ENCODE peak calls at places on chromosomes 11 and 22, in four cellular contexts. One of them, this sample, is unnamed.
A peak's percentile ranks its signal among the peaks of the same experiment; 100 is the strongest.

GRCh38 chr11:12516387-12517110 is 139.2 kb downstream of the PARVA start:
- DNase-seq in T-helper 2 cell: no peak
- DNase-seq in brain microvascular endothelial cell: no peak
- DNase-seq in astrocyte of the hippocampus: no peak
- DNase-seq in this sample: no peak

GRCh38 chr11:23201936-23202522 is 341.8 kb upstream of the CCDC179 start:
- DNase-seq in brain microvascular endothelial cell: no peak
- DNase-seq in T-helper 2 cell: no peak
- DNase-seq in astrocyte of the hippocampus: no peak
- DNase-seq in this sample: no peak

GRCh38 chr11:126100681-126101080 is 38.0 kb upstream of the CDON start:
- DNase-seq in T-helper 2 cell: no peak
- DNase-seq in astrocyte of the hippocampus: no peak
- DNase-seq in brain microvascular endothelial cell: no peak
- DNase-seq in this sample: no peak

GRCh38 chr11:120918257-120918656 is 105.6 kb upstream of the TBCEL start:
- DNase-seq in T-helper 2 cell: no peak
- DNase-seq in astrocyte of the hippocampus: no peak
- DNase-seq in brain microvascular endothelial cell: no peak
- DNase-seq in this sample: no peak

GRCh38 chr11:21465203-21465602 is 727.7 kb upstream of the ANO5 start:
- DNase-seq in T-helper 2 cell: no peak
- DNase-seq in brain microvascular endothelial cell: no peak
- DNase-seq in astrocyte of the hippocampus: no peak
- DNase-seq in this sample: no peak

GRCh38 chr11:34840736-34841386 is 75.3 kb downstream of the APIP start:
- DNase-seq in astrocyte of the hippocampus: peak; percentile 12
- DNase-seq in brain microvascular endothelial cell: no peak
- DNase-seq in T-helper 2 cell: peak; percentile 48
- DNase-seq in this sample: peak; percentile 13

GRCh38 chr22:26751217-26751616 is 93.8 kb downstream of the MIAT start:
- DNase-seq in astrocyte of the hippocampus: peak; percentile 73
- DNase-seq in T-helper 2 cell: no peak
- DNase-seq in brain microvascular endothelial cell: no peak
- DNase-seq in this sample: no peak

GRCh38 chr11:102390667-102391449 is 43.8 kb downstream of the BIRC2 start:
- DNase-seq in astrocyte of the hippocampus: peak; percentile 75
- DNase-seq in T-helper 2 cell: peak; percentile 49
- DNase-seq in brain microvascular endothelial cell: peak; percentile 57
- DNase-seq in this sample: peak; percentile 49

GRCh38 chr11:29173660-29174062 is 843.2 kb downstream of the KCNA4 start:
- DNase-seq in brain microvascular endothelial cell: peak; percentile 50
- DNase-seq in T-helper 2 cell: no peak
- DNase-seq in astrocyte of the hippocampus: peak; percentile 82
- DNase-seq in this sample: peak; percentile 97

GRCh38 chr11:29184939-29185890 is 831.6 kb downstream of the KCNA4 start:
- DNase-seq in T-helper 2 cell: no peak
- DNase-seq in astrocyte of the hippocampus: peak; percentile 94
- DNase-seq in brain microvascular endothelial cell: peak; percentile 92
- DNase-seq in this sample: peak; percentile 96

GRCh38 chr22:48960981-48961655 is 866.6 kb downstream of the BRD1 start:
- DNase-seq in brain microvascular endothelial cell: no peak
- DNase-seq in T-helper 2 cell: no peak
- DNase-seq in astrocyte of the hippocampus: peak; percentile 69
- DNase-seq in this sample: no peak

GRCh38 chr11:62005231-62005661 is 37.8 kb upstream of the FTH1 start:
- DNase-seq in astrocyte of the hippocampus: peak; percentile 20
- DNase-seq in brain microvascular endothelial cell: no peak
- DNase-seq in T-helper 2 cell: no peak
- DNase-seq in this sample: no peak

GRCh38 chr11:5476184-5476819 is 12.2 kb upstream of the OR52D1 start:
- DNase-seq in T-helper 2 cell: peak; percentile 38
- DNase-seq in astrocyte of the hippocampus: peak; percentile 67
- DNase-seq in brain microvascular endothelial cell: peak; percentile 43
- DNase-seq in this sample: peak; percentile 19

GRCh38 chr11:46105902-46106301 is 15.4 kb downstream of the PHF21A start:
- DNase-seq in astrocyte of the hippocampus: no peak
- DNase-seq in T-helper 2 cell: no peak
- DNase-seq in brain microvascular endothelial cell: no peak
- DNase-seq in this sample: no peak

GRCh38 chr11:67289226-67289650 is at the start of gene ANKRD13D:
- DNase-seq in astrocyte of the hippocampus: no peak
- DNase-seq in T-helper 2 cell: no peak
- DNase-seq in brain microvascular endothelial cell: no peak
- DNase-seq in this sample: no peak

This sample was measured in foreskin melanocyte.